ENCODE peak calls at places on chromosomes 7 and 10, in six cellular contexts. U is left lung; Q is pancreas; C is AG04450; G is CD8-positive, alpha-beta T cell; T is A549. X is an unnamed sample.

GRCh38 chr10:79434816-79435215 is 10.6 kb downstream of the ZCCHC24 start:
- DNase-seq in T (no peak), C (no peak), Q (no peak), G (no peak), U (no peak), X (no peak)

GRCh38 chr10:132977807-132978206 is 35.4 kb upstream of the CFAP46 start:
- DNase-seq in G (no peak), U (peak; percentile 12), T (no peak), Q (no peak), C (no peak), X (no peak)

GRCh38 chr10:33732176-33733025 is 397.9 kb upstream of the NRP1 start:
- DNase-seq in G (no peak), U (no peak), Q (no peak), C (peak; percentile 15), T (no peak), X (no peak)

GRCh38 chr10:5506751-5507648 is 7.6 kb upstream of the CALML5 start:
- DNase-seq in U (no peak), G (no peak), T (no peak), C (no peak), Q (no peak), X (no peak)

GRCh38 chr7:117715784-117716445 is 157.3 kb downstream of the CTTNBP2 start:
- DNase-seq in Q (no peak), T (peak; percentile 61), C (peak; percentile 32), U (no peak), G (no peak), X (peak; percentile 35)

GRCh38 chr7:17526621-17527020 is 228.2 kb downstream of the AHR start:
- DNase-seq in U (no peak), T (no peak), Q (no peak), C (no peak), G (no peak), X (no peak)

GRCh38 chr7:43905209-43905946 is 1.0 kb downstream of the URGCP start:
- DNase-seq in C (no peak), G (no peak), U (peak; percentile 32), Q (peak; percentile 29), T (peak; percentile 52), X (no peak)

GRCh38 chr7:2336626-2337025 is 18.0 kb upstream of the EIF3B start:
- DNase-seq in G (no peak), Q (no peak), T (no peak), U (no peak), C (no peak), X (no peak)

GRCh38 chr10:110821508-110821907 is 50.2 kb upstream of the PDCD4 start:
- DNase-seq in C (no peak), T (no peak), G (no peak), Q (no peak), U (no peak), X (no peak)

GRCh38 chr7:90173127-90173844 is 19.0 kb downstream of the STEAP1 start:
- DNase-seq in Q (no peak), U (no peak), T (no peak), C (peak; percentile 46), G (no peak), X (no peak)

GRCh38 chr10:95906675-95907453 is 911 bp upstream of the CC2D2B start:
- DNase-seq in T (peak; percentile 40), C (peak; percentile 32), U (peak; percentile 58), G (peak; percentile 20), Q (peak; percentile 26), X (peak; percentile 29)

GRCh38 chr7:39829028-39829427 is 121.0 kb upstream of the CDK13 start:
- DNase-seq in Q (no peak), G (no peak), T (no peak), C (no peak), U (no peak), X (no peak)

GRCh38 chr7:80783688-80784327 is 135.0 kb downstream of the SEMA3C start:
- DNase-seq in T (no peak), U (no peak), C (no peak), Q (no peak), G (no peak), X (no peak)

GRCh38 chr7:36192050-36192824 is 39.2 kb downstream of the EEPD1 start:
- DNase-seq in G (no peak), C (peak; percentile 85), U (peak; percentile 60), T (no peak), Q (no peak), X (no peak)

GRCh38 chr7:92135490-92135889 is 1.2 kb upstream of the CYP51A1 start:
- DNase-seq in C (no peak), Q (no peak), T (no peak), U (no peak), G (no peak), X (no peak)

GRCh38 chr7:29360633-29361625 is 166.4 kb downstream of the CHN2 start:
- DNase-seq in T (no peak), Q (no peak), U (peak; percentile 54), G (no peak), C (no peak), X (no peak)

GRCh38 chr10:67550042-67550441 is 146.0 kb downstream of the CTNNA3 start:
- DNase-seq in C (no peak), U (no peak), G (no peak), T (no peak), Q (no peak), X (no peak)

GRCh38 chr10:48550071-48550691 is 54.7 kb downstream of the ARHGAP22 start:
- DNase-seq in C (no peak), G (no peak), U (no peak), T (no peak), Q (no peak), X (no peak)

GRCh38 chr10:128457136-128457535 is 330.9 kb upstream of the MKI67 start:
- DNase-seq in C (no peak), U (no peak), Q (no peak), T (no peak), G (no peak), X (no peak)

GRCh38 chr10:132157101-132157500 is 29.6 kb upstream of the DPYSL4 start:
- DNase-seq in G (no peak), T (no peak), C (no peak), U (no peak), Q (no peak), X (no peak)

GRCh38 chr10:88028654-88029053 is 165.2 kb downstream of the PTEN start:
- DNase-seq in T (no peak), G (no peak), C (no peak), Q (no peak), U (no peak), X (no peak)

GRCh38 chr10:86258488-86258887 is 108.1 kb downstream of the GRID1 start:
- DNase-seq in G (no peak), T (no peak), Q (no peak), C (no peak), U (no peak), X (no peak)

GRCh38 chr10:126133906-126134703 is 237.7 kb downstream of the FANK1 start:
- DNase-seq in Q (no peak), U (no peak), G (no peak), T (peak; percentile 26), C (peak; percentile 79), X (no peak)

GRCh38 chr7:54188843-54189242 is 353.3 kb upstream of the VSTM2A start:
- DNase-seq in G (no peak), C (no peak), T (no peak), U (no peak), Q (no peak), X (no peak)

GRCh38 chr7:54187886-54188518 is 354.2 kb upstream of the VSTM2A start:
- DNase-seq in G (no peak), Q (no peak), U (no peak), C (no peak), T (no peak), X (no peak)

DNA sequence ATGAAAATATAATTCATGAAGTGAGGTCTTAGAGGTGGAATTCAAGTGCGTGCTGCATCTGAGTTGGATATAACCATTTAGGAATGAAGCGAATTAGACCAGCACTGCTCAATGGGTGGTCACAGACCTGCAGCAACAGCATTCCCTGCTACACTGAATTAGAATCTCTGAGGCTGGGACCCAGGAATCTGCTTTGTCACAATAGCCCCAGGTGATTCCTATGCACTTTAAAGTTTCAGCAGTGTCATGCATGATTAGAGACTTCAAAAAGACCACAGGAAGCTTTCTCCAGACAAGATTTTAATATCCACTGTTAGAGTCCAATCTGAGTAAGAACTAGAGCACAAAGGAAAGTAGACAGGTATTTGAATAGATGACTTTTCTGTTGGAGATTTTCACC is 352.8 kb upstream of the VSTM2A start:
- DNase-seq in G (no peak), C (no peak), U (no peak), T (no peak), Q (no peak), X (no peak)
- H3K4me3 ChIP-seq in G (no peak overlapping the region), C (no peak overlapping the region), U (no peak overlapping the region), T (no peak overlapping the region), Q (no peak overlapping the region), X (no peak overlapping the region)

DNA sequence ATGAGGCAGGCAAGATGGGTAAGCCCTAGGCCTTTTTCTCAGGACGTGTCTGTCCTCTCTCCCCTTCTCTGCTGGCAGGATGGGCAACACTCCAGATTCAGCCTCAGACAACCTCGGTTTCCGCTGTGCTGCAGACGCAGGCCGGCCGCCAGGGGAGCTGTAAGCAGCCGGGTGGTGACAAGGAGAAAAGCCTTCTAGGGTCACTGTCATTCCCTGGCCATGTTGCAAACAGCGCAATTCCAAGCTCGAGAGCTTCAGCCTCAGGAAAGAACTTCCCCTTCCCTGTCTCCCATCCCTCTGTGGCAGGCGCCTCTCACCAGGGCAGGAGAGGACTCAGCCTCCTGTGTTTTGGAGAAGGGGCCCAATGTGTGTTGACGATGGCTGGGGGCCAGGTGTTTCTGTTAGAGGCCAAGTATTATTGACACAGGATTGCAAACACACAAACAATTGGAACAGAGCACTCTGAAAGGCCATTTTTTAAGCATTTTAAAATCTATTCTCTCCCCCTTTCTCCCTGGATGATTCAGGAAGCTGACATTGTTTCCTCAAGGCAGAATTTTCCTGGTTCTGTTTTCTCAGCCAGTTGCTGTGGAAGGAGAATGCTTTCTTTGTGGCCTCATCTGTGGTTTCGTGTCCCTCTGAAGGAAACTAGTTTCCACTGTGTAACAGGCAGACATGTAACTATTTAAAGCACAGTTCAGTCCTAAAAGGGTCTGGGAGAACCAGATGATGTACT is 13.1 kb downstream of the PHKG1 start:
- DNase-seq in C (no peak), T (no peak), G (no peak), U (no peak), Q (peak; percentile 85), X (peak; percentile 67)
- TF ChIP-seq CTCF in C (peak; percentile 89), T (no peak), G (no peak), U (no peak), Q (peak; percentile 69), X (peak; percentile 94)

GRCh38 chr7:106600569-106601373 is 60.2 kb downstream of the CCDC71L start:
- DNase-seq in T (no peak), Q (no peak), U (no peak), C (no peak), G (no peak), X (no peak)

GRCh38 chr7:106597751-106598619 is 63.0 kb downstream of the CCDC71L start:
- DNase-seq in C (no peak), G (no peak), Q (no peak), T (no peak), U (no peak), X (no peak)

GRCh38 chr7:106599343-106599698 is 61.6 kb downstream of the CCDC71L start:
- DNase-seq in C (no peak), Q (no peak), T (no peak), U (no peak), G (no peak), X (no peak)

GRCh38 chr7:106597014-106597413 is 63.9 kb downstream of the CCDC71L start:
- DNase-seq in T (no peak), Q (no peak), C (no peak), U (no peak), G (no peak), X (no peak)

GRCh38 chr7:106598663-106599342 is 62.2 kb downstream of the CCDC71L start:
- DNase-seq in T (peak; percentile 28), U (peak; percentile 77), Q (peak; percentile 54), C (peak; percentile 29), G (peak; percentile 62), X (peak; percentile 26)
- H3K4me3 ChIP-seq in T (peak overlapping the region; percentile 15), U (peak overlapping the region; percentile 32), Q (peak overlapping the region; percentile 29), C (peak overlapping the region; percentile 55), G (peak overlapping the region; percentile 26), X (peak overlapping the region; percentile 41)

GRCh38 chr7:818031-818699 is 14.1 kb upstream of the SUN1 start:
- DNase-seq in C (no peak), G (no peak), U (no peak), T (peak; percentile 52), Q (no peak), X (peak; percentile 57)
- TF ChIP-seq CTCF in C (peak; percentile 31), G (peak; percentile 62), U (peak; percentile 10), T (peak; percentile 11), Q (peak; percentile 14), X (peak; percentile 11)